ENCODE peak calls at places on chromosomes 4 and X, in four cellular contexts. F is T-helper 1 cell; L is cardiac fibroblast; H is activated T-cell treated with anti-CD3 and anti-CD28 coated beads, Interleukin-2, amount 50 U/mL, for 48 hours. G is an unnamed sample.

GRCh38 chr4:114654607-114655006 is 56.0 kb downstream of the UGT8 start:
- DNase-seq in H (no peak), F (no peak), L (no peak), G (no peak)

GRCh38 chrX:10496345-10496965 is 123.9 kb downstream of the MID1 start:
- DNase-seq in H (no peak), F (no peak), L (peak; percentile 85), G (no peak)

GRCh38 chr4:22129454-22130075 is 181.0 kb upstream of the KCNIP4 start:
- DNase-seq in H (peak; percentile 23), L (peak; percentile 58), F (no peak), G (peak; percentile 10)

GRCh38 chr4:105990933-105991332 is 95.7 kb downstream of the NPNT start:
- DNase-seq in F (no peak), L (peak; percentile 62), H (no peak), G (no peak)

GRCh38 chr4:118821590-118822293 is 14.2 kb downstream of the SEC24D start:
- DNase-seq in H (no peak), F (no peak), L (no peak), G (no peak)

GRCh38 chr4:105210901-105211300 is 64.2 kb downstream of the TET2 start:
- DNase-seq in F (no peak), L (no peak), H (no peak), G (no peak)

GRCh38 chrX:2242326-2242725 is 258.4 kb downstream of the DHRSX start:
- DNase-seq in H (no peak), L (no peak), F (no peak), G (no peak)

GRCh38 chrX:45710081-45710801 is 509.6 kb upstream of the DIPK2B start:
- DNase-seq in F (no peak), L (peak; percentile 37), H (peak; percentile 76), G (peak; percentile 59)

GRCh38 chr4:145920205-145920604 is 18.4 kb downstream of the ZNF827 start:
- DNase-seq in F (no peak), L (peak; percentile 92), H (no peak), G (no peak)

GRCh38 chr4:71266090-71266794 is 72.6 kb upstream of the SLC4A4 start:
- DNase-seq in L (peak; percentile 49), H (no peak), F (no peak), G (no peak)

GRCh38 chr4:24003926-24004325 is 114.1 kb upstream of the PPARGC1A start:
- DNase-seq in L (no peak), H (no peak), F (no peak), G (no peak)

GRCh38 chrX:24301060-24301459 is 12.8 kb downstream of the SUPT20HL2 start:
- DNase-seq in H (no peak), L (no peak), F (no peak), G (no peak)

GRCh38 chr4:166091914-166092510 is 219.0 kb downstream of the TLL1 start:
- DNase-seq in H (no peak), F (no peak), L (peak; percentile 62), G (no peak)

GRCh38 chrX:48514868-48515460 is 6.2 kb downstream of the PORCN start:
- DNase-seq in L (no peak), H (no peak), F (no peak), G (no peak)

GRCh38 chr4:107318078-107318477 is 282.0 kb upstream of the DKK2 start:
- DNase-seq in L (no peak), F (no peak), H (no peak), G (no peak)

GRCh38 chr4:3112979-3113469 is 38.5 kb downstream of the HTT start:
- DNase-seq in F (no peak), H (no peak), L (peak; percentile 41), G (no peak)

GRCh38 chrX:13092455-13092941 is 48.1 kb upstream of the FAM9C start:
- DNase-seq in F (peak; percentile 68), H (peak; percentile 77), L (no peak), G (peak; percentile 71)

GRCh38 chr4:172124656-172125308 is 311.6 kb downstream of the GALNTL6 start:
- DNase-seq in L (no peak), H (no peak), F (no peak), G (no peak)

GRCh38 chr4:72564184-72564583 is 4.8 kb downstream of the ADAMTS3 start:
- DNase-seq in H (no peak), L (peak; percentile 31), F (no peak), G (no peak)

GRCh38 chrX:55142206-55142918 is 53.5 kb downstream of the PAGE2 start:
- DNase-seq in L (no peak), H (no peak), F (no peak), G (no peak)

GRCh38 chrX:110167952-110168451 is 149.9 kb downstream of the AMMECR1 start:
- DNase-seq in F (peak; percentile 33), H (peak; percentile 71), L (no peak), G (peak; percentile 58)

GRCh38 chrX:136750364-136750763 is 30.4 kb downstream of the ARHGEF6 start:
- DNase-seq in L (no peak), H (no peak), F (no peak), G (no peak)

GRCh38 chrX:65073233-65073632 is 97.0 kb upstream of the ZC4H2 start:
- DNase-seq in F (no peak), H (no peak), L (no peak), G (no peak)

GRCh38 chr4:17493629-17494028 is 18.3 kb downstream of the QDPR start:
- DNase-seq in L (no peak), F (no peak), H (no peak), G (no peak)

GRCh38 chr4:12486995-12487394 is 997.1 kb downstream of the RAB28 start:
- DNase-seq in F (no peak), H (no peak), L (peak; percentile 81), G (no peak)

GRCh38 chr4:60215906-60216305 is 984.2 kb upstream of the ADGRL3 start:
- DNase-seq in H (no peak), F (no peak), L (no peak), G (no peak)

GRCh38 chrX:51860679-51861078 is 32.7 kb upstream of the MAGED1 start:
- DNase-seq in H (no peak), L (peak; percentile 59), F (no peak), G (no peak)

GRCh38 chr4:75142377-75142776 is 209.5 kb downstream of the PARM1 start:
- DNase-seq in F (no peak), H (no peak), L (no peak), G (no peak)

G was measured in stimulated activated naive CD8-positive, alpha-beta T cell treated with anti-CD3 and anti-CD28 coated beads, Interleukin-15, Interleukin-2, amounts not matched to agents 100 U/mL and 50 U/mL, for 24 hours.